ENCODE peak calls at places on chromosomes 5 and 9, in five cellular contexts. One of them, this sample, is unnamed. For H3K27me3, the result is how much of the 10 kb centered on the place peaks cover.

GRCh38 chr9:94870793-94871558 is 144.5 kb downstream of the AOPEP start:
- DNase-seq in brain microvascular endothelial cell: peak
- DNase-seq in PC-9: peak
- DNase-seq in SJSA1: no peak
- DNase-seq in left ventricle myocardium inferior: peak
- DNase-seq in this sample: no peak

GRCh38 chr9:12680341-12680740 is 12.8 kb upstream of the TYRP1 start:
- DNase-seq in PC-9: no peak
- DNase-seq in brain microvascular endothelial cell: no peak
- DNase-seq in left ventricle myocardium inferior: no peak
- DNase-seq in SJSA1: peak
- DNase-seq in this sample: no peak

GRCh38 chr9:130458027-130458803 is 13.5 kb downstream of the ASS1 start:
- DNase-seq in brain microvascular endothelial cell: no peak
- DNase-seq in left ventricle myocardium inferior: no peak
- DNase-seq in PC-9: no peak
- DNase-seq in SJSA1: no peak
- DNase-seq in this sample: no peak

GRCh38 chr9:93459432-93459847 is 6.1 kb upstream of the FAM120AOS start:
- DNase-seq in SJSA1: no peak
- DNase-seq in left ventricle myocardium inferior: no peak
- DNase-seq in brain microvascular endothelial cell: no peak
- DNase-seq in PC-9: no peak
- DNase-seq in this sample: no peak

GRCh38 chr9:127437497-127438264 is 13.5 kb downstream of the ZNF79 start:
- DNase-seq in brain microvascular endothelial cell: no peak
- DNase-seq in SJSA1: no peak
- DNase-seq in PC-9: no peak
- DNase-seq in left ventricle myocardium inferior: no peak
- DNase-seq in this sample: no peak

GRCh38 chr9:137453643-137454081 is 5.5 kb downstream of the NSMF start:
- DNase-seq in SJSA1: no peak
- DNase-seq in PC-9: peak
- DNase-seq in left ventricle myocardium inferior: peak
- DNase-seq in brain microvascular endothelial cell: peak
- DNase-seq in this sample: no peak

GRCh38 chr9:123959787-123960186 is 29.9 kb upstream of the DENND1A start:
- DNase-seq in PC-9: no peak
- DNase-seq in SJSA1: no peak
- DNase-seq in left ventricle myocardium inferior: no peak
- DNase-seq in brain microvascular endothelial cell: no peak
- DNase-seq in this sample: no peak

GRCh38 chr9:15824310-15824709 is 271.5 kb downstream of the CCDC171 start:
- DNase-seq in left ventricle myocardium inferior: no peak
- DNase-seq in PC-9: peak
- DNase-seq in SJSA1: no peak
- DNase-seq in brain microvascular endothelial cell: peak
- DNase-seq in this sample: no peak

GRCh38 chr5:42675602-42676001 is 81.0 kb upstream of the CCDC152 start:
- DNase-seq in left ventricle myocardium inferior: no peak
- DNase-seq in brain microvascular endothelial cell: no peak
- DNase-seq in PC-9: no peak
- DNase-seq in SJSA1: no peak
- DNase-seq in this sample: no peak

GRCh38 chr9:126613656-126614055 is at the start of gene LMX1B:
- DNase-seq in brain microvascular endothelial cell: no peak
- DNase-seq in PC-9: no peak
- DNase-seq in SJSA1: no peak
- DNase-seq in left ventricle myocardium inferior: peak
- DNase-seq in this sample: no peak

GRCh38 chr5:14695152-14695551 is 30.6 kb downstream of the OTULIN start:
- DNase-seq in left ventricle myocardium inferior: no peak
- DNase-seq in PC-9: no peak
- DNase-seq in brain microvascular endothelial cell: no peak
- DNase-seq in SJSA1: no peak
- DNase-seq in this sample: no peak

GRCh38 chr9:89911721-89912604 is 307.2 kb downstream of the GADD45G start:
- DNase-seq in SJSA1: no peak
- DNase-seq in left ventricle myocardium inferior: no peak
- DNase-seq in brain microvascular endothelial cell: no peak
- DNase-seq in PC-9: no peak
- DNase-seq in this sample: no peak

GRCh38 chr5:150161242-150162141 is 5.1 kb upstream of the CDX1 start:
- DNase-seq in brain microvascular endothelial cell: peak
- DNase-seq in left ventricle myocardium inferior: peak
- DNase-seq in PC-9: peak
- DNase-seq in SJSA1: peak
- DNase-seq in this sample: no peak

GRCh38 chr5:13566903-13567339 is 377.6 kb downstream of the DNAH5 start:
- DNase-seq in SJSA1: peak
- DNase-seq in brain microvascular endothelial cell: peak
- DNase-seq in PC-9: peak
- DNase-seq in left ventricle myocardium inferior: no peak
- DNase-seq in this sample: no peak

GRCh38 chr5:36904677-36905076 is 28.1 kb downstream of the NIPBL start:
- DNase-seq in SJSA1: no peak
- DNase-seq in PC-9: no peak
- DNase-seq in left ventricle myocardium inferior: no peak
- DNase-seq in brain microvascular endothelial cell: no peak
- DNase-seq in this sample: no peak

GRCh38 chr5:146499680-146500079 is 16.3 kb downstream of the GPR151 start:
- DNase-seq in PC-9: no peak
- DNase-seq in SJSA1: no peak
- DNase-seq in left ventricle myocardium inferior: no peak
- DNase-seq in brain microvascular endothelial cell: no peak
- DNase-seq in this sample: no peak

GRCh38 chr9:12774861-12775367 is at the start of gene LURAP1L:
- DNase-seq in left ventricle myocardium inferior: peak
- DNase-seq in brain microvascular endothelial cell: peak
- DNase-seq in PC-9: peak
- DNase-seq in SJSA1: peak
- DNase-seq in this sample: no peak

GRCh38 chr9:129253820-129254381 is 75.8 kb upstream of the IER5L start:
- DNase-seq in left ventricle myocardium inferior: peak
- DNase-seq in brain microvascular endothelial cell: peak
- DNase-seq in PC-9: no peak
- DNase-seq in SJSA1: no peak
- DNase-seq in this sample: no peak

GRCh38 chr9:114153761-114154596 is 1.4 kb upstream of the COL27A1 start:
- DNase-seq in SJSA1: no peak
- DNase-seq in brain microvascular endothelial cell: no peak
- DNase-seq in PC-9: no peak
- DNase-seq in left ventricle myocardium inferior: no peak
- DNase-seq in this sample: no peak

GRCh38 chr9:77663754-77664153 is 15.6 kb upstream of the GNA14 start:
- DNase-seq in PC-9: peak
- DNase-seq in SJSA1: peak
- DNase-seq in brain microvascular endothelial cell: peak
- DNase-seq in left ventricle myocardium inferior: no peak
- DNase-seq in this sample: no peak

GRCh38 chr5:153159611-153160010 is 330.9 kb upstream of the GRIA1 start:
- DNase-seq in brain microvascular endothelial cell: peak
- DNase-seq in SJSA1: peak
- DNase-seq in left ventricle myocardium inferior: no peak
- DNase-seq in PC-9: no peak
- DNase-seq in this sample: no peak

GRCh38 chr5:132425975-132426524 is 56.5 kb downstream of the SLC22A5 start:
- DNase-seq in PC-9: no peak
- DNase-seq in left ventricle myocardium inferior: no peak
- DNase-seq in brain microvascular endothelial cell: no peak
- DNase-seq in SJSA1: no peak
- DNase-seq in this sample: no peak

GRCh38 chr9:92616199-92617129 is 53.5 kb downstream of the IPPK start:
- DNase-seq in brain microvascular endothelial cell: no peak
- DNase-seq in left ventricle myocardium inferior: no peak
- DNase-seq in PC-9: no peak
- DNase-seq in SJSA1: no peak
- DNase-seq in this sample: peak

GRCh38 chr5:151221574-151221973 is 2.3 kb downstream of the CCDC69 start:
- DNase-seq in SJSA1: no peak
- DNase-seq in left ventricle myocardium inferior: no peak
- DNase-seq in PC-9: no peak
- DNase-seq in brain microvascular endothelial cell: no peak
- DNase-seq in this sample: no peak

GRCh38 chr5:27137329-27137728 is 98.9 kb upstream of the CDH9 start:
- DNase-seq in PC-9: no peak
- DNase-seq in left ventricle myocardium inferior: no peak
- DNase-seq in brain microvascular endothelial cell: no peak
- DNase-seq in SJSA1: no peak
- DNase-seq in this sample: no peak

GRCh38 chr5:78803386-78803785 is 154.8 kb upstream of the LHFPL2 start:
- DNase-seq in brain microvascular endothelial cell: no peak
- DNase-seq in left ventricle myocardium inferior: peak
- DNase-seq in SJSA1: no peak
- DNase-seq in PC-9: no peak
- DNase-seq in this sample: peak

GRCh38 chr9:123319541-123320339 is 36.3 kb upstream of the CRB2 start:
- DNase-seq in PC-9: no peak
- DNase-seq in SJSA1: no peak
- DNase-seq in brain microvascular endothelial cell: no peak
- DNase-seq in left ventricle myocardium inferior: no peak
- DNase-seq in this sample: no peak

GRCh38 chr9:111870774-111871542 is 25.7 kb upstream of the UGCG start:
- DNase-seq in SJSA1: no peak
- DNase-seq in PC-9: no peak
- DNase-seq in brain microvascular endothelial cell: no peak
- DNase-seq in left ventricle myocardium inferior: no peak
- DNase-seq in this sample: no peak

GRCh38 chr9:19408316-19408692 is 505 bp upstream of the ACER2 start:
- DNase-seq in PC-9: no peak
- DNase-seq in brain microvascular endothelial cell: no peak
- DNase-seq in SJSA1: no peak
- DNase-seq in left ventricle myocardium inferior: peak
- DNase-seq in this sample: no peak

GRCh38 chr5:73314395-73315195 is 134.0 kb downstream of the FOXD1 start:
- DNase-seq in SJSA1: no peak
- DNase-seq in left ventricle myocardium inferior: no peak
- DNase-seq in PC-9: no peak
- DNase-seq in brain microvascular endothelial cell: no peak
- DNase-seq in this sample: no peak

GRCh38 chr5:73312872-73313510 is 135.6 kb downstream of the FOXD1 start:
- DNase-seq in SJSA1: no peak
- DNase-seq in left ventricle myocardium inferior: no peak
- DNase-seq in PC-9: no peak
- DNase-seq in brain microvascular endothelial cell: no peak
- DNase-seq in this sample: no peak

GRCh38 chr5:73307645-73308346 is 134.8 kb downstream of the TMEM174 start:
- DNase-seq in PC-9: no peak
- DNase-seq in left ventricle myocardium inferior: no peak
- DNase-seq in SJSA1: no peak
- DNase-seq in brain microvascular endothelial cell: no peak
- DNase-seq in this sample: no peak

GRCh38 chr5:73311291-73312110 is 137.1 kb downstream of the FOXD1 start:
- DNase-seq in brain microvascular endothelial cell: peak
- DNase-seq in PC-9: peak
- DNase-seq in left ventricle myocardium inferior: no peak
- DNase-seq in SJSA1: peak
- DNase-seq in this sample: no peak

DNA sequence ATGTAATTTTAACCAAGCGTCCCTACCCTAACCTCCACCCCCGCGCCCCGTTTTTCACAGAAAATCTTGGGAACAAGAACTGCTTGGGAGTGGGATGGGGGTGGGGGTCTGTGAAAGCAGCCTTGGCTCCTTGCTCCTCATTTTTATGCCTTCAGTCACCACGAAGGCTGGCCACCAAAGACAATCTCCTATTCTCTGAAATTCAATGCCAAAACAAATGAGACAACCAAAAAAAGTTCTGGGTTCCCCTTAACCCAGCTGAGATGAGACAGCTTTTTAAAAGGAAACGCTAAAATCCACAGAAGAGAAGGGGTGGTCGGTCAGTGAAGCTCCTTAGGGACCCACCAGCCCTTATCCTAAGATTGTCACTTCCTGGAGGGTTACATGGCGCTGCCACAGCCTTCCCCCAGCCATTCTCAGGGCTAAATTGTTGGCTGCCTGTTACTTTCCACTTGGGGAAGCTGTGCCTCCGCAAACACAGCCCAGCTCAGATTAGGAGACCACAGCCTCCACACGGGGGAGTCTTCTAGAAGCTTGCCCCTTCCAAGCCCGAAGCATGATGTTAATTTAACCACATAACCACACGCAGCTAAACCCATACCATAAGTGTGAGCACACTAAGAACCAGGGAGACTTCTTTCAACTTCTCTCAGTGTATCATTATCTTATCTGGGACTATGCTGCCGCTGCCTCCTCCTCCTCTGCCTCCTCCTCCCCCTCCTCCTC is 136.3 kb downstream of the FOXD1 start:
- DNase-seq in brain microvascular endothelial cell: peak
- DNase-seq in left ventricle myocardium inferior: no peak
- DNase-seq in PC-9: no peak
- DNase-seq in SJSA1: peak
- DNase-seq in this sample: no peak
- H3K27me3 ChIP-seq in brain microvascular endothelial cell: under half
- H3K27me3 ChIP-seq in left ventricle myocardium inferior: half or more
- H3K27me3 ChIP-seq in PC-9: under half
- H3K27me3 ChIP-seq in SJSA1: under half
- H3K27me3 ChIP-seq in this sample: under half

GRCh38 chr5:88145603-88146467 is 122.8 kb downstream of the TMEM161B start:
- DNase-seq in PC-9: peak
- DNase-seq in SJSA1: no peak
- DNase-seq in left ventricle myocardium inferior: no peak
- DNase-seq in brain microvascular endothelial cell: no peak
- DNase-seq in this sample: no peak
- H3K27me3 ChIP-seq in PC-9: under half
- H3K27me3 ChIP-seq in SJSA1: under half
- H3K27me3 ChIP-seq in left ventricle myocardium inferior: half or more
- H3K27me3 ChIP-seq in brain microvascular endothelial cell: under half
- H3K27me3 ChIP-seq in this sample: under half

GRCh38 chr5:140321796-140322195 is 18.9 kb upstream of the PFDN1 start:
- DNase-seq in brain microvascular endothelial cell: no peak
- DNase-seq in left ventricle myocardium inferior: peak
- DNase-seq in SJSA1: no peak
- DNase-seq in PC-9: no peak
- DNase-seq in this sample: no peak
- H3K27me3 ChIP-seq in brain microvascular endothelial cell: under half
- H3K27me3 ChIP-seq in left ventricle myocardium inferior: under half
- H3K27me3 ChIP-seq in SJSA1: under half
- H3K27me3 ChIP-seq in PC-9: under half
- H3K27me3 ChIP-seq in this sample: under half

GRCh38 chr5:154607746-154608145 is 129.7 kb upstream of the HAND1 start:
- DNase-seq in left ventricle myocardium inferior: no peak
- DNase-seq in SJSA1: peak
- DNase-seq in brain microvascular endothelial cell: no peak
- DNase-seq in PC-9: no peak
- DNase-seq in this sample: no peak

GRCh38 chr5:154611341-154611767 is 133.3 kb upstream of the HAND1 start:
- DNase-seq in PC-9: no peak
- DNase-seq in brain microvascular endothelial cell: no peak
- DNase-seq in SJSA1: no peak
- DNase-seq in left ventricle myocardium inferior: no peak
- DNase-seq in this sample: no peak

GRCh38 chr5:154612666-154613065 is 134.6 kb upstream of the HAND1 start:
- DNase-seq in SJSA1: no peak
- DNase-seq in PC-9: no peak
- DNase-seq in brain microvascular endothelial cell: no peak
- DNase-seq in left ventricle myocardium inferior: no peak
- DNase-seq in this sample: no peak

GRCh38 chr5:154608531-154609011 is 130.5 kb upstream of the HAND1 start:
- DNase-seq in brain microvascular endothelial cell: no peak
- DNase-seq in SJSA1: no peak
- DNase-seq in left ventricle myocardium inferior: no peak
- DNase-seq in PC-9: no peak
- DNase-seq in this sample: no peak

GRCh38 chr5:154610321-154611154 is 132.5 kb upstream of the HAND1 start:
- DNase-seq in PC-9: peak
- DNase-seq in SJSA1: peak
- DNase-seq in left ventricle myocardium inferior: peak
- DNase-seq in brain microvascular endothelial cell: peak
- DNase-seq in this sample: no peak
- H3K27me3 ChIP-seq in PC-9: under half
- H3K27me3 ChIP-seq in SJSA1: under half
- H3K27me3 ChIP-seq in left ventricle myocardium inferior: half or more
- H3K27me3 ChIP-seq in brain microvascular endothelial cell: under half
- H3K27me3 ChIP-seq in this sample: under half

This sample was measured in vagina.